ENCODE peak calls at places on chromosomes 6 and 20, in five cellular contexts. U is H1, E is GM12878, Q is HepG2, N is K562. J is an unnamed sample.

GRCh38 chr6:22413681-22414305 is 117.0 kb upstream of the PRL start:
- DNase-seq in E (no peak), N (no peak), Q (no peak), U (no peak), J (no peak)

GRCh38 chr6:121093928-121094327 is 240.4 kb downstream of the TBC1D32 start:
- DNase-seq in Q (no peak), U (no peak), N (no peak), E (no peak), J (no peak)

GRCh38 chr6:44892579-44892978 is 435.6 kb upstream of the RUNX2 start:
- DNase-seq in Q (no peak), N (no peak), U (no peak), E (no peak), J (no peak)

GRCh38 chr6:80725156-80725930 is 618.9 kb downstream of the BCKDHB start:
- DNase-seq in N (no peak), E (no peak), U (no peak), Q (no peak), J (no peak)

GRCh38 chr6:14682821-14683220 is 563.0 kb upstream of the JARID2 start:
- DNase-seq in N (no peak), E (no peak), Q (no peak), U (no peak), J (no peak)

GRCh38 chr6:168584251-168584650 is 143.3 kb downstream of the SMOC2 start:
- DNase-seq in E (no peak), N (no peak), U (no peak), Q (no peak), J (no peak)

GRCh38 chr6:155040946-155041345 is 45.8 kb downstream of the TIAM2 start:
- DNase-seq in U (no peak), Q (no peak), N (no peak), E (no peak), J (no peak)

GRCh38 chr6:1297746-1298145 is 14.2 kb upstream of the FOXQ1 start:
- DNase-seq in Q (no peak), N (no peak), E (no peak), U (no peak), J (no peak)

GRCh38 chr6:37698264-37699137 is 818 bp upstream of the MDGA1 start:
- DNase-seq in U (no peak), Q (no peak), N (peak; percentile 34), E (no peak), J (peak; percentile 24)
- TF ChIP-seq EZH2 in U (peak; percentile 66), Q (peak; percentile 42), N (no peak), E (no peak), J (no peak)

GRCh38 chr6:79646006-79646405 is 14.9 kb downstream of the SH3BGRL2 start:
- DNase-seq in E (no peak), U (no peak), N (peak; percentile 57), Q (no peak), J (no peak)
- TF ChIP-seq CEBPB in E (no peak), U (no peak), N (no peak), Q (no peak), J (no peak)

GRCh38 chr20:32358883-32359632 is 927 bp downstream of the ASXL1 start:
- DNase-seq in E (no peak), U (peak; percentile 75), N (peak; percentile 88), Q (peak; percentile 85), J (no peak)
- TF ChIP-seq EZH2 in E (no peak), U (no peak), N (no peak), Q (no peak), J (no peak)

DNA sequence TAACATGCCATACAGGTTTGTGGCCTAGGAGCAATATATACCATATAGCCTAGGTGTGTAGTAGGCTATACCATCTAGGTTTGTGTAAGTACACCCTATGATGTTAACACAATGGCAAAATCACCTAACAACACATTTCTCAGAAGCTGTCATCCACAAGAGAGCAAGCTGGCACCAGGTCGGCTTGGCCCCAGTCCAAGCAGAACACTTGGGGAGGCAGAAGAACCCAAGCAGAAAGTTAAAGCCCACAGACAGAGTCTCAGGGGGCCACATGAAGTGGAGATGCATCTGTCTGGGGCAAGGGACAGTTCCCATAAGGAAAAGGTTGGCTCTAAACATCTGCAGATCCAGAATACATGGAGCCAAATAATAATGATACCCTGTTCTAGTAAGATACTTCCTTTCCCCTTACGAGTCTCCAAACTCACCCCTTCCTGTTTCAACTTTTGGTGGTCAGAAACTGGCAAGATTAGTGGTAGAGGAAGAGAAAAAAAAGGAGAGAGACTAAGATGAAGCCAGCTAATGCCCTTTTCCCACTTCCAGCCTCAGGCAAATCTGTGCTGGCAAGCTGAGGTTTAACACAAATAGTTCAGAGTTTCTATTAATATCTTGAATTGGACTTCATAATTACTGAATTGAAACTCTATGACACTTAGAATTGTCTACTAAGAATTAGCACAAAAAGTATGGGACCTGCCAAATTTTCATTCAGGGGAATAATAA is 29.5 kb downstream of the TCF21 start:
- DNase-seq in U (no peak), Q (no peak), E (no peak), N (no peak), J (no peak)
- TF ChIP-seq CEBPB in U (no peak), Q (no peak), E (no peak), N (no peak), J (no peak)

DNA sequence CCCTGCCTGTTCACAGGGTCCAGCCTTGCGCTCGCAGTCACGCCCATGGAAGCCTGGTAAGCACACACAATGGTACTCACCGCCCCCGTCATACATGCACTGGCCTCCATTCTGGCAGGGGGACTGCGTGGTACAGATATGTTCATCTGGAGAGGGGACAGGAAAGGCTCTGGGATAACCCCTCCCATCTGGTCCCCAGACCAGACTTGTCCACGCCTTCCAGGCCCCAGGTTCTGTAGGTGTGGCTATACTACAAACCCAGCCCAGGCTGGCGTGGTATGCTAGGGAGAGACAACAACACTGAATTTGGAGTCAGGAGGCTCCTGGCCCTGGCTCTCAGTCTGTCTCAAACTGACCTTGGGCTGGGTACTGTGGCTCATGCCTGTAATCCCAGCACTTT is 3.4 kb downstream of the DLK2 start:
- DNase-seq in N (no peak), U (no peak), Q (no peak), E (no peak), J (no peak)
- TF ChIP-seq EZH2 in N (no peak), U (no peak), Q (no peak), E (no peak), J (no peak)

GRCh38 chr20:7285918-7286556 is 518.6 kb downstream of the BMP2 start:
- DNase-seq in N (peak; percentile 48), E (peak; percentile 12), Q (peak; percentile 80), U (no peak), J (peak; percentile 19)
- TF ChIP-seq CEBPB in N (no peak), E (no peak), Q (no peak), U (no peak), J (no peak)

DNA sequence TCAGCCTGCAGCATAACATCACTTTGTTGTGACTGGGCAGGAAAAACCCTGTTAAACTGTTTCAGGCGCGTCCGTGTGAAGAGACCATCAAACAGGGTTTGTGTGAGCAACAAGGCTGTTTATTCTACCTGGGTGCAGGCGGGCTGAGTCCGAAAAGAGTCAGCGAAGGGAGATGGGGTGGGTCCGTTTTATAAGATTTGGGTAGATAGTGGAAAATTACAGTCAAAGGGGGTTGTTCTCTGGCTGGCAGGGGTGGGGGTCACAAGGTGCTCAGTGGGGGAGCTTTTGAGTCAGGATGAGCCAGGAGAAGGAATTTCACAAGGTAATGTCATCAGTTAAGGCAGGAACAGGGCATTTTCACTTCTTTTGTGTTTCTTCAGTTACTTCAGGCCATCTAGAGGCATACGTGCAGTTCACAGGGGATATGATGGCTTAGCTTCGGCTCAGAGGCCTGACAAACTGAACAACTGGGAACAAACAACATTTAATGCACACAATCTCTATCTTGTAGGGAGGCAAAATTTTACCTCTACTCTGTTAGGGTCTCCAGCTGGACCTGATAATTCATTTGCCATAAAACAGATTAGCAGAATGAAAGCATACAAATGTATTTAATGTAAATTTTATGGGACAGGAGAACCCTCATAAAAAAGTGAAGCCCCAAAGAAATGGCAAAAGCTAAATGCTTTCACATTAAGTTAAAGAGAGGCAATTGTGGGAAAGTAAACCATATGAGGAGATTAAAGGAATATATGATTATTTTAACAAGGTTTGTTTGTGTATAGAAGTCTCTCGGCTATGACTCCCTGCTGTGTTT is 58.3 kb upstream of the HFE start:
- DNase-seq in U (no peak), N (peak; percentile 68), Q (no peak), E (no peak), J (no peak)
- TF ChIP-seq EZH2 in U (no peak), N (no peak), Q (no peak), E (no peak), J (no peak)

DNA sequence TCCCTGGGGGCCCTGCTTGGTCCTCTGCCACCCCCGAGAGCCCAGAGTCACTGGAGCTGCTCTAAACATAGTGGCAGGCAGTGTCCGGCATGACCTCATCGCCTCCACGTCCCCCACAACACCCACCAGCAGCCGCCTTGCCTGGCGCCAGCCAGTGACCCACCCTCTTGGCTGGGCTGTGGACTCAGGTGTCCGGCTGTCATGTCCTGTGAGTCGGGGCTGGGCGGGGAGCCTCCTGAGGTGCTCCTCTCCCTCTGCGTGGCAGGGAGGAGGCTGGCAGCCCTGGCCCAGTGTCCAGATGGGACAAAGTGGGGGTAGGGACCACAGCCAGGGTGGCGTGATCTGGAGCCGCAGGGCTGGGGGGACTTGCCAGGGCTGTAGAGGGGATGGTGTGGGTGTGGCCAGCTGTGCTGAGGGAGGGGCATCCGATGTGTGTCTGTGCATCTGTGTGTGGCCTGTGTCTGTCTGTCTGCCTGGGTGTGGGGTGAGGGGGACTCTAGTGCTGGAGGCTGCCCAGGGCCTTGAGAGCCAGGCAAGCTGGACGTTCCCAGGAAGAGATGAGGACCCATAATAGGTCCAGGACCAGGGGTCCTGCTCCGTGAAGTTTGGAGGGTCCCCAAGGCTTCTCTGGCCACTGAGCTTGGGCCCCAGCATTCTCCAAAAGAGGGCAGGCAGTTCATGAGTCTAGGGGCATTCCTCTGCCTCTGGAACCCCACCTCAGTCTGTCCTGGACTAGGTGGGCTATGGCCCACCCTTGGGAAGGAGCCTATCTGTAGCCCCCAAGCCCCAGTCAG is 2.3 kb upstream of the SOX18 start:
- DNase-seq in N (no peak), Q (no peak), U (no peak), E (no peak), J (no peak)
- TF ChIP-seq CEBPB in N (no peak), Q (no peak), U (no peak), E (no peak), J (no peak)

GRCh38 chr20:21099653-21100589 is 6.2 kb downstream of the LINC00237 start:
- DNase-seq in Q (no peak), U (no peak), N (peak; percentile 30), E (no peak), J (no peak)
- TF ChIP-seq EZH2 in Q (no peak), U (peak; percentile 26), N (no peak), E (no peak), J (no peak)

GRCh38 chr6:135673671-135674309 is 176.2 kb upstream of the AHI1 start:
- DNase-seq in U (no peak), E (no peak), Q (no peak), N (no peak), J (no peak)
- TF ChIP-seq CEBPB in U (no peak), E (no peak), Q (no peak), N (no peak), J (no peak)

J was measured in HCT116.